ENCODE peak calls at places on chromosome 3, in eight cellular contexts. C is brain microvascular endothelial cell, Y is epithelial cell of esophagus, G is pancreas, H is OCI-LY7, J is left ventricle myocardium inferior, O is NB4, E is H1. S is an unnamed sample.

GRCh38 chr3:72058493-72059081 is 273.6 kb upstream of the PROK2 start:
- DNase-seq in C (no peak), Y (no peak), G (no peak), H (no peak), J (peak; percentile 39), O (no peak), E (no peak), S (no peak)

GRCh38 chr3:15610083-15610482 is 8.5 kb downstream of the BTD start:
- DNase-seq in C (peak; percentile 69), Y (peak; percentile 83), G (no peak), H (no peak), J (no peak), O (peak; percentile 96), E (no peak), S (no peak)

GRCh38 chr3:179276001-179276400 is 25.1 kb upstream of the KCNMB3 start:
- DNase-seq in C (no peak), Y (no peak), G (no peak), H (no peak), J (no peak), O (no peak), E (no peak), S (no peak)

GRCh38 chr3:24829632-24830229 is 335.1 kb upstream of the THRB start:
- DNase-seq in C (no peak), Y (peak; percentile 15), G (peak; percentile 28), H (no peak), J (no peak), O (no peak), E (no peak), S (no peak)

GRCh38 chr3:71425491-71426071 is 157.9 kb downstream of the FOXP1 start:
- DNase-seq in C (peak; percentile 31), Y (peak; percentile 66), G (no peak), H (peak; percentile 28), J (no peak), O (no peak), E (no peak), S (no peak)

GRCh38 chr3:187713504-187713903 is 11.1 kb upstream of the RTP2 start:
- DNase-seq in C (peak; percentile 31), Y (peak; percentile 38), G (no peak), H (no peak), J (no peak), O (peak; percentile 51), E (no peak), S (no peak)

GRCh38 chr3:101151286-101151901 is 158.2 kb upstream of the ABI3BP start:
- DNase-seq in C (no peak), Y (no peak), G (no peak), H (no peak), J (no peak), O (no peak), E (no peak), S (no peak)

GRCh38 chr3:117408811-117409210 is 699.2 kb downstream of the TUSC7 start:
- DNase-seq in C (no peak), Y (no peak), G (no peak), H (no peak), J (no peak), O (no peak), E (no peak), S (no peak)

GRCh38 chr3:134330895-134331810 is 43.1 kb downstream of the AMOTL2 start:
- DNase-seq in C (peak; percentile 43), Y (peak; percentile 86), G (no peak), H (no peak), J (no peak), O (no peak), E (no peak), S (peak; percentile 88)

GRCh38 chr3:39130693-39131265 is 22.6 kb downstream of the CSRNP1 start:
- DNase-seq in C (no peak), Y (no peak), G (no peak), H (no peak), J (no peak), O (no peak), E (no peak), S (no peak)

GRCh38 chr3:131326307-131326706 is 55.3 kb upstream of the NUDT16 start:
- DNase-seq in C (no peak), Y (peak; percentile 74), G (no peak), H (no peak), J (no peak), O (no peak), E (no peak), S (no peak)

GRCh38 chr3:157369712-157370447 is 66.8 kb upstream of the PTX3 start:
- DNase-seq in C (no peak), Y (no peak), G (no peak), H (no peak), J (no peak), O (no peak), E (no peak), S (no peak)

GRCh38 chr3:149623819-149624218 is 34.0 kb downstream of the WWTR1 start:
- DNase-seq in C (no peak), Y (no peak), G (no peak), H (no peak), J (no peak), O (peak; percentile 80), E (no peak), S (no peak)

GRCh38 chr3:12807066-12807465 is 10.6 kb downstream of the CAND2 start:
- DNase-seq in C (no peak), Y (no peak), G (no peak), H (no peak), J (no peak), O (no peak), E (no peak), S (no peak)

GRCh38 chr3:4943553-4943952 is 35.7 kb upstream of the BHLHE40 start:
- DNase-seq in C (no peak), Y (no peak), G (no peak), H (no peak), J (no peak), O (no peak), E (no peak), S (peak; percentile 35)

GRCh38 chr3:55376753-55377347 is 110.3 kb downstream of the WNT5A start:
- DNase-seq in C (no peak), Y (no peak), G (no peak), H (peak; percentile 85), J (no peak), O (no peak), E (no peak), S (no peak)
- H3K4me3 ChIP-seq in C (no peak overlapping the region), Y (no peak overlapping the region), G (no peak overlapping the region), H (peak overlapping the region; percentile 29), J (no peak overlapping the region), O (no peak overlapping the region), E (no peak overlapping the region), S (no peak overlapping the region)

GRCh38 chr3:106840319-106840718 is 536.9 kb upstream of the CCDC54 start:
- DNase-seq in C (no peak), Y (no peak), G (no peak), H (no peak), J (no peak), O (no peak), E (no peak), S (no peak)

GRCh38 chr3:106842151-106842550 is 535.1 kb upstream of the CCDC54 start:
- DNase-seq in C (no peak), Y (no peak), G (no peak), H (no peak), J (no peak), O (no peak), E (no peak), S (no peak)

GRCh38 chr3:106836906-106837305 is 540.3 kb upstream of the CCDC54 start:
- DNase-seq in C (no peak), Y (no peak), G (no peak), H (no peak), J (no peak), O (no peak), E (no peak), S (no peak)

GRCh38 chr3:106837616-106838015 is 539.6 kb upstream of the CCDC54 start:
- DNase-seq in C (no peak), Y (no peak), G (no peak), H (no peak), J (no peak), O (no peak), E (no peak), S (no peak)

GRCh38 chr3:106839576-106840280 is 537.5 kb upstream of the CCDC54 start:
- DNase-seq in C (no peak), Y (no peak), G (no peak), H (no peak), J (no peak), O (no peak), E (no peak), S (no peak)
- H3K4me3 ChIP-seq in C (no peak overlapping the region), Y (no peak overlapping the region), G (no peak overlapping the region), H (no peak overlapping the region), J (no peak overlapping the region), O (no peak overlapping the region), E (no peak overlapping the region), S (no peak overlapping the region)

GRCh38 chr3:45995370-45996192 is at the start of gene FYCO1:
- DNase-seq in C (peak; percentile 88), Y (peak; percentile 90), G (peak; percentile 94), H (peak; percentile 88), J (peak; percentile 96), O (peak; percentile 94), E (peak; percentile 65), S (peak; percentile 93)
- H3K4me3 ChIP-seq in C (peak within 1 kb of the TSS; percentile 92), Y (peak within 1 kb of the TSS; percentile 93), G (peak within 1 kb of the TSS; percentile 77), H (peak within 1 kb of the TSS; percentile 79), J (peak within 1 kb of the TSS; percentile 94), O (peak within 1 kb of the TSS; percentile 86), E (peak within 1 kb of the TSS; percentile 88), S (peak within 1 kb of the TSS; percentile 87)

GRCh38 chr3:50642382-50642781 is 25.4 kb downstream of the MAPKAPK3 start:
- DNase-seq in C (no peak), Y (no peak), G (no peak), H (no peak), J (no peak), O (no peak), E (no peak), S (no peak)
- H3K4me3 ChIP-seq in C (no peak overlapping the region), Y (no peak overlapping the region), G (no peak overlapping the region), H (no peak overlapping the region), J (no peak overlapping the region), O (no peak overlapping the region), E (no peak overlapping the region), S (no peak overlapping the region)

DNA sequence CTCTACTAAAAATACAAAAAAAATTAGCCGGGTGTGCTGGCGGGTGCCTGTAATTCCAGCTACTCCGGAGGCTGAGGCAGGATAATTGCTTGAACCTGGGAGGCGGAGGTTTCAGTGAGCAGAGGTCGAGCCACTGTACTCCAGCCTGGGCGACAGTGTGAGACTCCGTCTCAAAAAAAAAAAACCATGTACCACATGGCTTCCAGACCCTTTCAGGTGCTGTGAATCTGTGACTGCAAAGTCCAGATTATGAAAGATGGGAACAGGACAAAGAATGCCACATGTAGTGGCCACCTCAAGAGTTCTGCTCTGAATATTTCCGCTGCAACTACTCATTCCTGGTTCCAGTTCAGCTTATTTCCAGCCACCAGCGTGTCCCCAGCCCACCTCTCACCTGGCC is 8.4 kb upstream of the DCAF1 start:
- DNase-seq in C (no peak), Y (no peak), G (no peak), H (no peak), J (no peak), O (no peak), E (no peak), S (no peak)
- H3K4me3 ChIP-seq in C (no peak overlapping the region), Y (no peak overlapping the region), G (no peak overlapping the region), H (no peak overlapping the region), J (no peak overlapping the region), O (no peak overlapping the region), E (no peak overlapping the region), S (no peak overlapping the region)

GRCh38 chr3:126287171-126287535 is 70.1 kb downstream of the KLF15 start:
- DNase-seq in C (no peak), Y (no peak), G (no peak), H (no peak), J (no peak), O (no peak), E (no peak), S (no peak)
- H3K4me3 ChIP-seq in C (peak overlapping the region; percentile 54), Y (peak overlapping the region; percentile 40), G (peak overlapping the region; percentile 24), H (peak overlapping the region; percentile 66), J (peak overlapping the region; percentile 62), O (no peak overlapping the region), E (peak overlapping the region; percentile 56), S (no peak overlapping the region)

S was measured in Caco-2.